ENCODE peak calls at places on chromosomes 4 and X, in five cellular contexts. Z is mammary epithelial cell, K is brain microvascular endothelial cell, C is uterus, B is fibroblast of lung. A is an unnamed sample.

GRCh38 chr4:23614284-23614892 is 275.5 kb downstream of the PPARGC1A start:
- DNase-seq in C (no peak), B (peak; percentile 61), Z (peak; percentile 0), K (no peak), A (no peak)

GRCh38 chr4:124334119-124334518 is 378.4 kb downstream of the ANKRD50 start:
- DNase-seq in C (no peak), Z (peak; percentile 81), K (peak; percentile 83), B (peak; percentile 77), A (no peak)

GRCh38 chrX:95666056-95666455 is 1018.6 kb upstream of the DIAPH2 start:
- DNase-seq in B (no peak), K (no peak), Z (no peak), C (no peak), A (no peak)

GRCh38 chr4:3041192-3042142 is 32.9 kb downstream of the HTT-AS start:
- DNase-seq in Z (peak; percentile 65), C (peak; percentile 28), B (peak; percentile 47), K (peak; percentile 64), A (no peak)

GRCh38 chrX:38970845-38971244 is 169.6 kb downstream of the MID1IP1 start:
- DNase-seq in K (no peak), B (no peak), Z (no peak), C (no peak), A (no peak)

GRCh38 chrX:104324871-104325585 is 70.3 kb upstream of the ESX1 start:
- DNase-seq in B (peak; percentile 52), K (no peak), Z (peak; percentile 55), C (no peak), A (no peak)

GRCh38 chrX:46279925-46280313 is 265.3 kb downstream of the ZNF674 start:
- DNase-seq in C (no peak), Z (peak; percentile 78), B (peak; percentile 63), K (no peak), A (no peak)

GRCh38 chr4:108884596-108884995 is 121.7 kb upstream of the ETNPPL start:
- DNase-seq in Z (no peak), K (peak; percentile 8), B (peak; percentile 69), C (no peak), A (no peak)

GRCh38 chr4:174402470-174403176 is 118.9 kb downstream of the CEP44 start:
- DNase-seq in B (no peak), K (no peak), Z (no peak), C (no peak), A (no peak)

GRCh38 chrX:43706786-43707185 is 50.7 kb downstream of the MAOA start:
- DNase-seq in Z (no peak), C (no peak), B (no peak), K (no peak), A (no peak)

GRCh38 chr4:36676139-36677050 is 395.0 kb downstream of the DTHD1 start:
- DNase-seq in Z (no peak), K (no peak), B (peak; percentile 11), C (no peak), A (no peak)

GRCh38 chr4:123922847-123923246 is 526.3 kb downstream of the SPRY1 start:
- DNase-seq in K (no peak), Z (peak; percentile 27), C (no peak), B (peak; percentile 24), A (no peak)

GRCh38 chrX:39815621-39816020 is 282.1 kb downstream of the BCOR start:
- DNase-seq in Z (no peak), C (no peak), B (peak; percentile 24), K (no peak), A (no peak)

GRCh38 chrX:17844236-17844635 is 16.9 kb downstream of the RAI2 start:
- DNase-seq in K (no peak), Z (no peak), B (no peak), C (no peak), A (no peak)

GRCh38 chrX:72105436-72105835 is 26.3 kb downstream of the RTL5 start:
- DNase-seq in Z (no peak), C (no peak), K (no peak), B (no peak), A (no peak)

GRCh38 chrX:72100051-72100755 is 31.5 kb downstream of the RTL5 start:
- DNase-seq in K (no peak), B (no peak), Z (no peak), C (no peak), A (no peak)

GRCh38 chrX:72100824-72101351 is 30.8 kb downstream of the RTL5 start:
- DNase-seq in B (no peak), Z (no peak), C (no peak), K (no peak), A (no peak)

GRCh38 chrX:72102760-72103159 is 29.0 kb downstream of the RTL5 start:
- DNase-seq in C (no peak), Z (no peak), K (no peak), B (no peak), A (no peak)

GRCh38 chrX:72101597-72102037 is 30.1 kb downstream of the RTL5 start:
- DNase-seq in K (no peak), Z (no peak), C (no peak), B (no peak), A (no peak)
- H3K4me3 ChIP-seq in K (no peak overlapping the region), Z (no peak overlapping the region), C (no peak overlapping the region), B (no peak overlapping the region), A (no peak overlapping the region)

DNA sequence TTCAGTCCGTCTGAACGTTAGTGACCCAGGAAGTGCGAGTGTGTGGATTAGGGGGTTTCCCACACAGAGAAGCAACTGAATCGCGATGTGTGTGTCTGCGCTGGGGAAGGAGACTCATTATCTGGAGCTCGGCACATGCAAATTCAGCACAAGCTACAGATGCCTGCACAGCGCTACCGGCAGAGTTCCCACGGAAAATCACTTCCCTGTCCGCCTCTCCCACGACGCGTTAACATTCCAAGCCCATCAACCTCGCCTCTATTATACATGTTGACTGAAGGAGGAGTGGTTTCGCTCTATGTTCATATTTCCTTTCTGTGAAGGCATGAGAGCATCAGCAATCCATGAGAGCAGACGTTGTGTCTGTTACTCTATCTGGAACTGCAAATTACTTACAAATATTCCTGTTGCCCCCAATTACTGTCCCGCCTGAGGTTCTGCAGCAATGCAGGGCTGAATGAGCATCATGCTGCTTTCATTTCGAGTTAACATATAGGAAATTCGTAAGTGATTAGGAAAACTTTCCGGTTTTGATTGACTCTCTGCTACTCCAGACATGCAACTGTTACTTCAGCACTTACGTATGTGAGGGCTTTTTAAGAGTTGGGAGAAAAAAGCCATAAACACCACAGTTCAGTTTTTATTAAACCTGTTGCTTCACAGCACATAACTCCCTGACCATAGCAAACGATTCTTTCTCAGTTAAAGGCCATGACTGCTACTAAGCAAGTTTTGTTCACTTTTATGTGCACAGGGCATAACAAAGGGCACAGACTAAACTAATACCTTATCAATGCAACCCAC is 15.0 kb upstream of the MTNR1A start:
- DNase-seq in Z (no peak), B (peak; percentile 55), C (no peak), K (peak; percentile 68), A (no peak)
- H3K27ac ChIP-seq in Z (no peak overlapping the region), B (no peak overlapping the region), C (no peak overlapping the region), K (peak overlapping the region; percentile 36), A (no peak overlapping the region)

GRCh38 chr4:6124386-6125102 is 75.8 kb downstream of the JAKMIP1 start:
- DNase-seq in B (no peak), C (no peak), K (no peak), Z (no peak), A (no peak)

GRCh38 chr4:6125103-6125651 is 75.2 kb downstream of the JAKMIP1 start:
- DNase-seq in C (no peak), K (no peak), Z (no peak), B (no peak), A (no peak)

GRCh38 chr4:6126971-6127745 is 73.2 kb downstream of the JAKMIP1 start:
- DNase-seq in C (no peak), B (no peak), K (no peak), Z (no peak), A (no peak)

GRCh38 chr4:6123976-6124375 is 76.4 kb downstream of the JAKMIP1 start:
- DNase-seq in Z (no peak), C (no peak), K (no peak), B (no peak), A (no peak)

DNA sequence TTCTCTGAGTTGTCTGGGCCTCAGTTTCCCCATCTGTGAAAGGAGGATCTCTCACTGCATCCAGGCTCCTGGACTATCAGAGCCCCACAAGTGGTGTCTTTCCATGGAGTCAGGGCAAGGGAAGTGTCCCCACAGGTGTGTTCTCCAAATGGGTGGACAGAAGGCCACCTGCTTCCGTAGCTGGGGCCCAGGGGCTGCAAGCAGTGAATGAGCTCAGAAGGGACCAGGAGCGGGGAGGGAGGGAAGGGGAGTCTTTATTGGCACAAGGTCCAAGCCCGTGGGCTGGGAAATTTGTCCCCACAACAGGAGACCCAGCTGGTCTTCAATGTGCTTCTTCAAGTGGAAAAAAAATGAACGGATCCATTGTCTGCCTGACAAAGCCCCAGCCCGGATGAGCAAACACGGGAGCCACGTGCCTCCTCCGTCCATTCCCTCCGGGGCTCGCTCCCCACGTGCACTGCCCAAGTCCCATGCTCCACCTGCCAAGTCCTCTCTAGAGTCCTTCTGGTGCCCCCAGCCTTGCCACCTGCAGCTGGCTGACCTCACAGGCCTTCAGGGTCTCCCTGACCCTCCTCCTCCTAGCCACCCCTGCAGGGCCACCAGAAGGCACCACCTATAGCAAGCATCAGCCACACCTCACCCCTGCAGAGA is 72.0 kb downstream of the JAKMIP1 start:
- DNase-seq in K (no peak), C (no peak), B (no peak), Z (no peak), A (no peak)
- H3K4me3 ChIP-seq in K (no peak overlapping the region), C (no peak overlapping the region), B (no peak overlapping the region), Z (no peak overlapping the region), A (no peak overlapping the region)

DNA sequence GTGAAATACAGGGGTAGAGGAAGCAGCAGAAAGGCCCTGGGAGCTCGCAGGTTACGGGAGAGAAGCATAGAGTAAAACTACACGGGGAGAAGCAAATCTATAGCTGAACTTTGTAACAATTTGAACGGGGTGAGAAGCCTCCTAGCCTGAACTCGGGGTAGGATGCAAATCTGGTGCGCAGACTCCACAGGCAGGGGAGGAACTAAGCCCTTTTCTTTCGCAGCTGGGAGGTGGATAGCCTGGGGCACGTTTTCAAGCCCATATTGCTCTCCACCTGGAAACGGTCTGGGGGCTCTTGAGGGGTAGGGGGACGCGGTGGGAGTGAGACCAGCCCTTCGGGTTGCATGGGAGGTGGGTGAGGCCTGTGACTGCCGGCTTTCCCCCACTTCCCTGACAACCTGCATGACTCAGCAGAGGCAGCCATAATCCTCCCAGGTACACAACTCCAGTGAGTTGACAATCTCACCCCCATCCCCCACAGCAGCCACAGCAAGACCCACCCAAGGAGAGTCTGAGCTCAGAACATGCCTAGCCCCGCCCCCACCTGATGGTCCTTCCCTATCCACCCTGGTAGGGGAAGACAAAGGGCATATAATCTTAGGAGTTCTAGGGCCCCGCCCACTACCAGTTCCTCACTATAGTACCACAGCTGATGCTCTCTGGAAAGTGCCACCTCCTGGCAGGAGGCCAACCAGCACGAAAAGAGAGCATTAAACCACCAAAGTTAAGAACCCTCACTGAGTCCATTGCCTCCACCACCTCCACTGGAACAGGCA is 29.9 kb downstream of the SOWAHB start:
- DNase-seq in Z (no peak), B (no peak), K (no peak), C (no peak), A (no peak)
- H3K27ac ChIP-seq in Z (no peak overlapping the region), B (no peak overlapping the region), K (no peak overlapping the region), C (no peak overlapping the region), A (no peak overlapping the region)

GRCh38 chrX:69287025-69287540 is 121.8 kb upstream of the PJA1 start:
- DNase-seq in C (no peak), Z (no peak), B (no peak), K (no peak), A (no peak)

GRCh38 chrX:69286546-69286906 is 121.3 kb upstream of the PJA1 start:
- DNase-seq in B (no peak), K (no peak), Z (no peak), C (no peak), A (no peak)

GRCh38 chrX:69284491-69284890 is 119.2 kb upstream of the PJA1 start:
- DNase-seq in Z (no peak), C (no peak), B (no peak), K (no peak), A (no peak)

GRCh38 chrX:69285401-69285871 is 120.2 kb upstream of the PJA1 start:
- DNase-seq in B (no peak), C (peak; percentile 84), K (no peak), Z (no peak), A (no peak)

GRCh38 chrX:69285881-69286545 is 120.8 kb upstream of the PJA1 start:
- DNase-seq in K (no peak), B (peak; percentile 3), Z (peak; percentile 9), C (peak; percentile 86), A (no peak)
- H3K4me3 ChIP-seq in K (peak overlapping the region; percentile 37), B (peak overlapping the region; percentile 21), Z (no peak overlapping the region), C (peak overlapping the region; percentile 23), A (peak overlapping the region; percentile 72)

A was measured in thoracic aorta.